ENCODE peak calls at places on chromosomes 4 and X, in seven cellular contexts. One of them, this sample, is unnamed.

GRCh38 chrX:39928704-39929439 is 168.9 kb downstream of the BCOR start:
- DNase-seq in A549: peak
- DNase-seq in stimulated activated CD4-positive, alpha-beta T cell treated with anti-CD3 and anti-CD28 coated beads, Interleukin-2, amount 100 ng/mL, for 24 hours: no peak
- DNase-seq in WERI-Rb-1: no peak
- DNase-seq in IMR-90: no peak
- DNase-seq in foreskin melanocyte: no peak
- DNase-seq in SK-N-MC: no peak
- DNase-seq in this sample: no peak

GRCh38 chr4:81207793-81208192 is 7.2 kb downstream of the PRKG2 start:
- DNase-seq in A549: no peak
- DNase-seq in stimulated activated CD4-positive, alpha-beta T cell treated with anti-CD3 and anti-CD28 coated beads, Interleukin-2, amount 100 ng/mL, for 24 hours: no peak
- DNase-seq in WERI-Rb-1: no peak
- DNase-seq in IMR-90: peak
- DNase-seq in foreskin melanocyte: no peak
- DNase-seq in SK-N-MC: peak
- DNase-seq in this sample: no peak

GRCh38 chrX:110683925-110684324 is 111.7 kb downstream of the CHRDL1 start:
- DNase-seq in A549: no peak
- DNase-seq in stimulated activated CD4-positive, alpha-beta T cell treated with anti-CD3 and anti-CD28 coated beads, Interleukin-2, amount 100 ng/mL, for 24 hours: no peak
- DNase-seq in WERI-Rb-1: no peak
- DNase-seq in IMR-90: no peak
- DNase-seq in foreskin melanocyte: no peak
- DNase-seq in SK-N-MC: no peak
- DNase-seq in this sample: no peak

GRCh38 chr4:102627831-102628523 is 126.8 kb downstream of the NFKB1 start:
- DNase-seq in A549: peak
- DNase-seq in stimulated activated CD4-positive, alpha-beta T cell treated with anti-CD3 and anti-CD28 coated beads, Interleukin-2, amount 100 ng/mL, for 24 hours: peak
- DNase-seq in WERI-Rb-1: no peak
- DNase-seq in IMR-90: peak
- DNase-seq in foreskin melanocyte: no peak
- DNase-seq in SK-N-MC: no peak
- DNase-seq in this sample: no peak

GRCh38 chr4:133151681-133152329 is 2.7 kb downstream of the PCDH10 start:
- DNase-seq in A549: no peak
- DNase-seq in stimulated activated CD4-positive, alpha-beta T cell treated with anti-CD3 and anti-CD28 coated beads, Interleukin-2, amount 100 ng/mL, for 24 hours: no peak
- DNase-seq in WERI-Rb-1: peak
- DNase-seq in IMR-90: no peak
- DNase-seq in foreskin melanocyte: no peak
- DNase-seq in SK-N-MC: no peak
- DNase-seq in this sample: no peak

GRCh38 chrX:65985922-65986588 is 53.8 kb downstream of the VSIG4 start:
- DNase-seq in A549: peak
- DNase-seq in stimulated activated CD4-positive, alpha-beta T cell treated with anti-CD3 and anti-CD28 coated beads, Interleukin-2, amount 100 ng/mL, for 24 hours: peak
- DNase-seq in WERI-Rb-1: peak
- DNase-seq in IMR-90: peak
- DNase-seq in foreskin melanocyte: peak
- DNase-seq in SK-N-MC: peak
- DNase-seq in this sample: peak

GRCh38 chrX:49185062-49185394 is 1.1 kb downstream of the PRICKLE3 start:
- DNase-seq in A549: no peak
- DNase-seq in stimulated activated CD4-positive, alpha-beta T cell treated with anti-CD3 and anti-CD28 coated beads, Interleukin-2, amount 100 ng/mL, for 24 hours: no peak
- DNase-seq in WERI-Rb-1: no peak
- DNase-seq in IMR-90: no peak
- DNase-seq in foreskin melanocyte: no peak
- DNase-seq in SK-N-MC: no peak
- DNase-seq in this sample: no peak

GRCh38 chr4:140156529-140157171 is 2.7 kb upstream of the MAML3 start:
- DNase-seq in A549: no peak
- DNase-seq in stimulated activated CD4-positive, alpha-beta T cell treated with anti-CD3 and anti-CD28 coated beads, Interleukin-2, amount 100 ng/mL, for 24 hours: peak
- DNase-seq in WERI-Rb-1: no peak
- DNase-seq in IMR-90: no peak
- DNase-seq in foreskin melanocyte: no peak
- DNase-seq in SK-N-MC: no peak
- DNase-seq in this sample: no peak

GRCh38 chr4:104451573-104451972 is 43.1 kb downstream of the CXXC4 start:
- DNase-seq in A549: no peak
- DNase-seq in stimulated activated CD4-positive, alpha-beta T cell treated with anti-CD3 and anti-CD28 coated beads, Interleukin-2, amount 100 ng/mL, for 24 hours: no peak
- DNase-seq in WERI-Rb-1: peak
- DNase-seq in IMR-90: no peak
- DNase-seq in foreskin melanocyte: peak
- DNase-seq in SK-N-MC: no peak
- DNase-seq in this sample: no peak

GRCh38 chr4:99447079-99447478 is 11.9 kb upstream of the ADH7 start:
- DNase-seq in A549: no peak
- DNase-seq in stimulated activated CD4-positive, alpha-beta T cell treated with anti-CD3 and anti-CD28 coated beads, Interleukin-2, amount 100 ng/mL, for 24 hours: no peak
- DNase-seq in WERI-Rb-1: peak
- DNase-seq in IMR-90: peak
- DNase-seq in foreskin melanocyte: no peak
- DNase-seq in SK-N-MC: no peak
- DNase-seq in this sample: no peak

GRCh38 chrX:78619829-78620228 is 39.3 kb downstream of the RTL3 start:
- DNase-seq in A549: no peak
- DNase-seq in stimulated activated CD4-positive, alpha-beta T cell treated with anti-CD3 and anti-CD28 coated beads, Interleukin-2, amount 100 ng/mL, for 24 hours: no peak
- DNase-seq in WERI-Rb-1: no peak
- DNase-seq in IMR-90: no peak
- DNase-seq in foreskin melanocyte: no peak
- DNase-seq in SK-N-MC: no peak
- DNase-seq in this sample: no peak

GRCh38 chr4:24547979-24548378 is 36.4 kb downstream of the DHX15 start:
- DNase-seq in A549: no peak
- DNase-seq in stimulated activated CD4-positive, alpha-beta T cell treated with anti-CD3 and anti-CD28 coated beads, Interleukin-2, amount 100 ng/mL, for 24 hours: no peak
- DNase-seq in WERI-Rb-1: no peak
- DNase-seq in IMR-90: no peak
- DNase-seq in foreskin melanocyte: no peak
- DNase-seq in SK-N-MC: no peak
- DNase-seq in this sample: no peak

GRCh38 chrX:53071604-53072417 is 10.4 kb upstream of the TSPYL2 start:
- DNase-seq in A549: peak
- DNase-seq in stimulated activated CD4-positive, alpha-beta T cell treated with anti-CD3 and anti-CD28 coated beads, Interleukin-2, amount 100 ng/mL, for 24 hours: peak
- DNase-seq in WERI-Rb-1: peak
- DNase-seq in IMR-90: peak
- DNase-seq in foreskin melanocyte: no peak
- DNase-seq in SK-N-MC: no peak
- DNase-seq in this sample: peak

GRCh38 chr4:141155586-141155985 is 22.3 kb upstream of the RNF150 start:
- DNase-seq in A549: no peak
- DNase-seq in stimulated activated CD4-positive, alpha-beta T cell treated with anti-CD3 and anti-CD28 coated beads, Interleukin-2, amount 100 ng/mL, for 24 hours: no peak
- DNase-seq in WERI-Rb-1: no peak
- DNase-seq in IMR-90: no peak
- DNase-seq in foreskin melanocyte: no peak
- DNase-seq in SK-N-MC: no peak
- DNase-seq in this sample: no peak

GRCh38 chr4:185134176-185134869 is 8.7 kb upstream of the SLC25A4 start:
- DNase-seq in A549: peak
- DNase-seq in stimulated activated CD4-positive, alpha-beta T cell treated with anti-CD3 and anti-CD28 coated beads, Interleukin-2, amount 100 ng/mL, for 24 hours: no peak
- DNase-seq in WERI-Rb-1: no peak
- DNase-seq in IMR-90: peak
- DNase-seq in foreskin melanocyte: peak
- DNase-seq in SK-N-MC: peak
- DNase-seq in this sample: no peak

GRCh38 chr4:8846046-8846720 is 25.5 kb downstream of the HMX1 start:
- DNase-seq in A549: no peak
- DNase-seq in stimulated activated CD4-positive, alpha-beta T cell treated with anti-CD3 and anti-CD28 coated beads, Interleukin-2, amount 100 ng/mL, for 24 hours: no peak
- DNase-seq in WERI-Rb-1: peak
- DNase-seq in IMR-90: no peak
- DNase-seq in foreskin melanocyte: no peak
- DNase-seq in SK-N-MC: no peak
- DNase-seq in this sample: no peak

GRCh38 chr4:130393246-130394041 is 1297.5 kb downstream of the C4orf33 start:
- DNase-seq in A549: no peak
- DNase-seq in stimulated activated CD4-positive, alpha-beta T cell treated with anti-CD3 and anti-CD28 coated beads, Interleukin-2, amount 100 ng/mL, for 24 hours: no peak
- DNase-seq in WERI-Rb-1: no peak
- DNase-seq in IMR-90: peak
- DNase-seq in foreskin melanocyte: no peak
- DNase-seq in SK-N-MC: no peak
- DNase-seq in this sample: no peak

GRCh38 chrX:70134116-70134477 is 850 bp downstream of the IGBP1 start:
- DNase-seq in A549: no peak
- DNase-seq in stimulated activated CD4-positive, alpha-beta T cell treated with anti-CD3 and anti-CD28 coated beads, Interleukin-2, amount 100 ng/mL, for 24 hours: no peak
- DNase-seq in WERI-Rb-1: no peak
- DNase-seq in IMR-90: peak
- DNase-seq in foreskin melanocyte: peak
- DNase-seq in SK-N-MC: no peak
- DNase-seq in this sample: no peak

GRCh38 chr4:90542216-90542615 is 415.0 kb downstream of the CCSER1 start:
- DNase-seq in A549: no peak
- DNase-seq in stimulated activated CD4-positive, alpha-beta T cell treated with anti-CD3 and anti-CD28 coated beads, Interleukin-2, amount 100 ng/mL, for 24 hours: no peak
- DNase-seq in WERI-Rb-1: no peak
- DNase-seq in IMR-90: no peak
- DNase-seq in foreskin melanocyte: no peak
- DNase-seq in SK-N-MC: no peak
- DNase-seq in this sample: no peak

GRCh38 chr4:6142511-6142910 is 57.8 kb downstream of the JAKMIP1 start:
- DNase-seq in A549: no peak
- DNase-seq in stimulated activated CD4-positive, alpha-beta T cell treated with anti-CD3 and anti-CD28 coated beads, Interleukin-2, amount 100 ng/mL, for 24 hours: no peak
- DNase-seq in WERI-Rb-1: no peak
- DNase-seq in IMR-90: no peak
- DNase-seq in foreskin melanocyte: no peak
- DNase-seq in SK-N-MC: no peak
- DNase-seq in this sample: no peak

GRCh38 chrX:120726294-120726693 is 96.4 kb upstream of the C1GALT1C1 start:
- DNase-seq in A549: no peak
- DNase-seq in stimulated activated CD4-positive, alpha-beta T cell treated with anti-CD3 and anti-CD28 coated beads, Interleukin-2, amount 100 ng/mL, for 24 hours: no peak
- DNase-seq in WERI-Rb-1: no peak
- DNase-seq in IMR-90: no peak
- DNase-seq in foreskin melanocyte: no peak
- DNase-seq in SK-N-MC: no peak
- DNase-seq in this sample: no peak

GRCh38 chr4:168811207-168811606 is 198.8 kb downstream of the CBR4 start:
- DNase-seq in A549: no peak
- DNase-seq in stimulated activated CD4-positive, alpha-beta T cell treated with anti-CD3 and anti-CD28 coated beads, Interleukin-2, amount 100 ng/mL, for 24 hours: no peak
- DNase-seq in WERI-Rb-1: no peak
- DNase-seq in IMR-90: no peak
- DNase-seq in foreskin melanocyte: no peak
- DNase-seq in SK-N-MC: no peak
- DNase-seq in this sample: no peak

GRCh38 chrX:68710870-68711576 is 63.6 kb downstream of the STARD8 start:
- DNase-seq in A549: peak
- DNase-seq in stimulated activated CD4-positive, alpha-beta T cell treated with anti-CD3 and anti-CD28 coated beads, Interleukin-2, amount 100 ng/mL, for 24 hours: no peak
- DNase-seq in WERI-Rb-1: peak
- DNase-seq in IMR-90: peak
- DNase-seq in foreskin melanocyte: no peak
- DNase-seq in SK-N-MC: no peak
- DNase-seq in this sample: no peak

GRCh38 chr4:44916406-44916805 is 190.1 kb upstream of the GNPDA2 start:
- DNase-seq in A549: no peak
- DNase-seq in stimulated activated CD4-positive, alpha-beta T cell treated with anti-CD3 and anti-CD28 coated beads, Interleukin-2, amount 100 ng/mL, for 24 hours: no peak
- DNase-seq in WERI-Rb-1: no peak
- DNase-seq in IMR-90: no peak
- DNase-seq in foreskin melanocyte: no peak
- DNase-seq in SK-N-MC: no peak
- DNase-seq in this sample: no peak

This sample was measured in activated T-helper 2 cell treated with anti-CD3 and anti-CD28 coated beads, Interferon-gamma antibody, Interleukin-2, Interleukin-4, amounts not matched to agents 10 μg/mL and 5 μg/mL and 100 μg/mL, durations not matched to agents 14 hours and 24 hours and 36 hours.